ENCODE peak calls at places on chromosome 15, in seven cellular contexts. V, F, G, I, C, A and R are unnamed samples.

GRCh38 chr15:74525946-74526345 is 15.1 kb upstream of the ARID3B start:
- DNase-seq in V (peak; percentile 72), A (no peak), I (peak; percentile 96), C (no peak), F (peak; percentile 90), G (peak; percentile 96), R (no peak)

GRCh38 chr15:31932581-31932980 is 97.7 kb upstream of the CHRNA7 start:
- DNase-seq in C (no peak), I (no peak), A (no peak), G (peak; percentile 4), F (no peak), V (no peak), R (no peak)

GRCh38 chr15:74829500-74829899 is 3.1 kb downstream of the CPLX3 start:
- DNase-seq in C (no peak), G (peak; percentile 64), I (peak; percentile 57), A (no peak), V (no peak), F (peak; percentile 33), R (no peak)

GRCh38 chr15:45199136-45199810 is 11.5 kb upstream of the SHF start:
- DNase-seq in V (no peak), G (peak; percentile 47), F (peak; percentile 30), C (no peak), A (peak; percentile 48), I (peak; percentile 26), R (peak; percentile 43)

GRCh38 chr15:71707230-71708051 is 102.9 kb upstream of the NR2E3 start:
- DNase-seq in F (no peak), A (no peak), G (peak; percentile 61), C (no peak), I (no peak), V (no peak), R (no peak)

GRCh38 chr15:64825081-64825430 is 391 bp downstream of the PIF1 start:
- DNase-seq in G (peak; percentile 40), F (no peak), A (peak; percentile 35), V (no peak), I (no peak), C (no peak), R (no peak)

GRCh38 chr15:81492303-81492702 is 118.3 kb upstream of the TMC3 start:
- DNase-seq in C (no peak), G (peak; percentile 77), A (no peak), I (peak; percentile 6), V (no peak), F (peak; percentile 29), R (no peak)

GRCh38 chr15:39770748-39771689 is 11.6 kb downstream of the FSIP1 start:
- DNase-seq in G (peak; percentile 93), C (no peak), A (peak; percentile 35), I (no peak), V (no peak), F (peak; percentile 30), R (no peak)

GRCh38 chr15:93485922-93486327 is 396.9 kb upstream of the RGMA start:
- DNase-seq in C (no peak), I (no peak), F (no peak), A (no peak), V (no peak), G (no peak), R (no peak)

GRCh38 chr15:99109555-99110021 is 4.7 kb downstream of the SYNM start:
- DNase-seq in F (no peak), C (no peak), A (no peak), V (no peak), I (no peak), G (no peak), R (no peak)

GRCh38 chr15:80892414-80892813 is 97.2 kb downstream of the MESD start:
- DNase-seq in C (no peak), V (no peak), I (no peak), A (no peak), F (no peak), G (no peak), R (no peak)

GRCh38 chr15:32730677-32731654 is 13.2 kb downstream of the GREM1 start:
- DNase-seq in A (no peak), G (peak; percentile 55), V (peak; percentile 55), F (peak; percentile 24), C (peak; percentile 19), I (peak; percentile 57), R (peak; percentile 28)

GRCh38 chr15:100210338-100210737 is 131.4 kb downstream of the ADAMTS17 start:
- DNase-seq in A (no peak), C (no peak), F (no peak), V (no peak), G (no peak), I (no peak), R (no peak)

GRCh38 chr15:36579792-36580431 is 486 bp downstream of the CDIN1 start:
- DNase-seq in V (no peak), F (no peak), I (peak; percentile 18), A (peak; percentile 33), C (no peak), G (peak; percentile 56), R (no peak)

GRCh38 chr15:63156708-63157065 is 590 bp downstream of the RPS27L start:
- DNase-seq in I (peak; percentile 17), F (peak; percentile 52), A (peak; percentile 53), C (no peak), G (peak; percentile 72), V (no peak), R (peak; percentile 20)

GRCh38 chr15:93467327-93467726 is 378.3 kb upstream of the RGMA start:
- DNase-seq in G (peak; percentile 14), I (no peak), A (no peak), F (peak; percentile 77), V (no peak), C (peak; percentile 60), R (no peak)

GRCh38 chr15:22839046-22839705 is 710 bp downstream of the NIPA2 start:
- DNase-seq in C (no peak), G (peak; percentile 48), V (no peak), F (no peak), A (peak; percentile 21), I (no peak), R (no peak)

GRCh38 chr15:70062321-70062956 is 35.3 kb downstream of the TLE3 start:
- DNase-seq in V (no peak), A (no peak), C (no peak), F (no peak), I (peak; percentile 32), G (no peak), R (peak; percentile 94)

GRCh38 chr15:49121901-49122300 is 33.5 kb downstream of the COPS2 start:
- DNase-seq in G (no peak), A (no peak), F (no peak), C (no peak), I (no peak), V (no peak), R (no peak)

GRCh38 chr15:68640791-68641331 is 62.1 kb downstream of the CORO2B start:
- DNase-seq in A (no peak), C (peak; percentile 76), V (no peak), G (peak; percentile 40), F (peak; percentile 89), I (no peak), R (no peak)

GRCh38 chr15:62035256-62035908 is 24.9 kb downstream of the VPS13C start:
- DNase-seq in C (no peak), A (no peak), V (no peak), F (peak; percentile 56), I (peak; percentile 66), G (peak; percentile 76), R (peak; percentile 47)

GRCh38 chr15:66080791-66081475 is 172.6 kb downstream of the MEGF11 start:
- DNase-seq in I (no peak), F (no peak), G (peak; percentile 86), C (no peak), V (no peak), A (no peak), R (no peak)

GRCh38 chr15:66089049-66089448 is 164.5 kb downstream of the MEGF11 start:
- DNase-seq in A (no peak), C (no peak), V (no peak), F (no peak), I (no peak), G (no peak), R (no peak)

GRCh38 chr15:66084704-66085103 is 168.8 kb downstream of the MEGF11 start:
- DNase-seq in C (no peak), V (no peak), I (no peak), A (no peak), G (no peak), F (no peak), R (no peak)

DNA sequence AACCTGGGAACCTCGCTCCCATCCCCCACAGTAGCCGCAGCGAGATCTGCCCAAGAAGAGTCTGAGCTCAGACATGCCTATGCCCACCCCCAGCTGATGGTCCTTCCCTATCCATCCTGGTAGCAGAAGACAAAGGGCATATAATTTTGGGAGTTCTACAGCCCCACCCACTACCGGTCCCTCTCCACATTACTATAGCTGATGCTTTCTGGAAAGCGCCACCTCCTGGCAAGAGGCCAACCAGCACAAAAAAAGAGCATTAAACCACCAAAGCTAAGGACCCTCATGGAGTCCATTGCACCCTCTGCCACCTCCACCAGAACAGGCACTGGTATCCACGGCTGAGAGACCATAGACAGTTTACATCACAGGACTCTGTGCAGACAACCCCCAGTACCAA is 168.4 kb downstream of the MEGF11 start:
- DNase-seq in A (peak; percentile 14), F (no peak), G (no peak), I (peak; percentile 11), V (no peak), C (no peak), R (peak; percentile 52)
- H3K4me3 ChIP-seq in A (no peak overlapping the region), F (no peak overlapping the region), G (no peak overlapping the region), I (no peak overlapping the region), V (no peak overlapping the region), C (no peak overlapping the region), R (no peak overlapping the region)

GRCh38 chr15:41332788-41333527 is at the start of gene NUSAP1:
- DNase-seq in G (peak; percentile 60), F (no peak), I (no peak), C (no peak), A (peak; percentile 51), V (no peak), R (no peak)
- TF ChIP-seq EZH2 in G (no peak), F (no peak), I (no peak), C (no peak), A (no peak), V (no peak), R (no peak)

GRCh38 chr15:55893852-55894251 is 99.6 kb downstream of the NEDD4 start:
- DNase-seq in V (no peak), F (peak; percentile 22), I (no peak), G (no peak), A (no peak), C (no peak), R (no peak)
- H3K4me3 ChIP-seq in V (no peak overlapping the region), F (no peak overlapping the region), I (no peak overlapping the region), G (no peak overlapping the region), A (no peak overlapping the region), C (no peak overlapping the region), R (no peak overlapping the region)

GRCh38 chr15:34494084-34494399 is 56.4 kb upstream of the GOLGA8A start:
- DNase-seq in V (no peak), A (no peak), F (no peak), I (no peak), G (no peak), C (no peak), R (no peak)

GRCh38 chr15:34493001-34493400 is 55.4 kb upstream of the GOLGA8A start:
- DNase-seq in C (no peak), A (peak; percentile 36), I (no peak), G (no peak), V (no peak), F (no peak), R (no peak)

GRCh38 chr15:34501131-34501530 is 63.5 kb upstream of the GOLGA8A start:
- DNase-seq in A (no peak), F (no peak), G (no peak), I (no peak), C (no peak), V (no peak), R (peak; percentile 80)

DNA sequence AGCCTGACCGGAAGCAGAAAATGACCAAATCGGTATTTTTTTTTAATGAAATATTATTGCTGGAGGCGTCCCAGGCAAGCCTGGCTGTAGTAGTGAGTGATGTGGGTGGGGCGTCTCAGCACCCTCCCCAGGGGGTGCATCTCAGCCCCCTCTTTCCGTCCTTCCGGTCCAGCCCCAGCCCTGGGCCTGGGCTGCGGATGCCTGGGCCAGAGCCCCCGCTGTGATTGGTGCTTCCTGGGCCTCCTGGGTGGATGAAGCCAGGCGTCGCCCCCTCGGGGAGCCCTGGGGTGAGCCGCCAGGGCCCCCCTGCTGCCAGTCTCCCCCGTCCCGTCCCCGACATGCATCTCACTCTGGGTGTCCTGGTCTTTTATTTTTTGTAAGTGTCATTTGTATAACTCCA is 59.0 kb upstream of the GOLGA8A start:
- DNase-seq in V (no peak), G (no peak), A (no peak), I (no peak), F (no peak), C (no peak), R (peak; percentile 43)
- TF ChIP-seq EZH2 in V (no peak), G (no peak), A (no peak), I (no peak), F (no peak), C (no peak), R (no peak)